ENCODE peak calls at places on chromosomes 12 and 14, in seven cellular contexts. U is LHCN-M2, Q is colonic mucosa, K is thoracic aorta, M is left cardiac atrium, R is T-helper 22 cell, D is choroid plexus epithelial cell. O is an unnamed sample.

GRCh38 chr14:98623806-98624430 is 648.1 kb downstream of the BCL11B start:
- DNase-seq in U (no peak), Q (no peak), K (no peak), M (no peak), R (no peak), D (no peak), O (no peak)

GRCh38 chr14:21169587-21169986 is 13.7 kb upstream of the OR5AU1 start:
- DNase-seq in U (no peak), Q (no peak), K (no peak), M (no peak), R (no peak), D (no peak), O (no peak)

GRCh38 chr12:54650409-54650808 is 2.2 kb upstream of the DCD start:
- DNase-seq in U (no peak), Q (no peak), K (no peak), M (no peak), R (no peak), D (no peak), O (no peak)

GRCh38 chr12:54251667-54252284 is 28.1 kb downstream of the CBX5 start:
- DNase-seq in U (peak; percentile 46), Q (no peak), K (no peak), M (no peak), R (no peak), D (peak; percentile 78), O (no peak)

GRCh38 chr14:33432407-33433023 is 493.8 kb downstream of the NPAS3 start:
- DNase-seq in U (peak; percentile 20), Q (no peak), K (no peak), M (no peak), R (no peak), D (peak; percentile 79), O (no peak)

GRCh38 chr12:132886529-132887477 is 602 bp downstream of the CHFR start:
- DNase-seq in U (peak; percentile 28), Q (peak; percentile 35), K (no peak), M (no peak), R (no peak), D (peak; percentile 14), O (no peak)

GRCh38 chr12:24228980-24229730 is 279.7 kb upstream of the SOX5 start:
- DNase-seq in U (no peak), Q (no peak), K (no peak), M (no peak), R (no peak), D (peak; percentile 42), O (no peak)

GRCh38 chr14:68692216-68692615 is 100.7 kb downstream of the ZFP36L1 start:
- DNase-seq in U (no peak), Q (no peak), K (no peak), M (no peak), R (no peak), D (no peak), O (no peak)

GRCh38 chr12:127780881-127781280 is 486.1 kb upstream of the TMEM132C start:
- DNase-seq in U (no peak), Q (no peak), K (no peak), M (no peak), R (no peak), D (no peak), O (no peak)

GRCh38 chr12:749871-750270 is 2.5 kb upstream of the WNK1 start:
- DNase-seq in U (no peak), Q (no peak), K (no peak), M (no peak), R (no peak), D (no peak), O (no peak)

GRCh38 chr12:3962661-3963483 is 89.7 kb upstream of the PARP11 start:
- DNase-seq in U (no peak), Q (no peak), K (no peak), M (peak; percentile 23), R (peak; percentile 71), D (no peak), O (peak; percentile 71)

GRCh38 chr14:102544034-102544744 is 34.6 kb upstream of the ANKRD9 start:
- DNase-seq in U (no peak), Q (no peak), K (no peak), M (no peak), R (no peak), D (no peak), O (no peak)

GRCh38 chr12:91492648-91493047 is 310.0 kb upstream of the DCN start:
- DNase-seq in U (peak; percentile 9), Q (peak; percentile 50), K (no peak), M (no peak), R (no peak), D (peak; percentile 23), O (no peak)

GRCh38 chr12:13817131-13817530 is 164.3 kb downstream of the GRIN2B start:
- DNase-seq in U (no peak), Q (no peak), K (no peak), M (peak; percentile 45), R (no peak), D (no peak), O (no peak)

GRCh38 chr14:32397871-32398640 is 69.0 kb downstream of the AKAP6 start:
- DNase-seq in U (peak; percentile 45), Q (no peak), K (no peak), M (no peak), R (no peak), D (peak; percentile 47), O (no peak)

GRCh38 chr14:77228056-77228455 is 43.0 kb downstream of the NGB start:
- DNase-seq in U (no peak), Q (no peak), K (no peak), M (no peak), R (no peak), D (no peak), O (no peak)

GRCh38 chr14:58637040-58637390 is 747 bp upstream of the DACT1 start:
- DNase-seq in U (peak; percentile 42), Q (peak; percentile 56), K (peak; percentile 64), M (peak; percentile 65), R (no peak), D (peak; percentile 90), O (no peak)

GRCh38 chr14:104877066-104877805 is 12.2 kb downstream of the CEP170B start:
- DNase-seq in U (no peak), Q (no peak), K (no peak), M (no peak), R (no peak), D (no peak), O (no peak)

GRCh38 chr12:123267335-123267920 is 4.2 kb downstream of the CDK2AP1 start:
- DNase-seq in U (no peak), Q (no peak), K (no peak), M (no peak), R (no peak), D (no peak), O (no peak)

GRCh38 chr14:104635717-104636116 is 31.1 kb upstream of the TMEM179 start:
- DNase-seq in U (no peak), Q (no peak), K (no peak), M (no peak), R (no peak), D (no peak), O (no peak)

GRCh38 chr14:100902295-100902694 is 1.2 kb downstream of the RTL1 start:
- DNase-seq in U (no peak), Q (no peak), K (no peak), M (no peak), R (no peak), D (no peak), O (no peak)

GRCh38 chr14:100294213-100294962 is 11.9 kb downstream of the SLC25A29 start:
- DNase-seq in U (peak; percentile 23), Q (no peak), K (no peak), M (peak; percentile 72), R (no peak), D (no peak), O (no peak)

GRCh38 chr14:31270196-31270772 is 62.7 kb upstream of the HECTD1 start:
- DNase-seq in U (no peak), Q (peak; percentile 26), K (no peak), M (no peak), R (no peak), D (peak; percentile 19), O (no peak)

GRCh38 chr12:55703288-55703687 is 4.4 kb downstream of the ITGA7 start:
- DNase-seq in U (peak; percentile 91), Q (no peak), K (no peak), M (peak; percentile 48), R (no peak), D (no peak), O (no peak)

GRCh38 chr12:58583541-58583940 is 336.8 kb downstream of the LRIG3 start:
- DNase-seq in U (peak; percentile 75), Q (no peak), K (no peak), M (no peak), R (no peak), D (peak; percentile 48), O (no peak)

O was measured in effector memory CD4-positive, alpha-beta T cell.